ENCODE peak calls at places on chromosomes 13 and 19, in six cellular contexts. One of them, this sample, is unnamed.

GRCh38 chr13:82506805-82507404 is 1375.4 kb downstream of the SLITRK1 start:
- DNase-seq in fibroblast of villous mesenchyme: no peak
- DNase-seq in sigmoid colon: no peak
- DNase-seq in astrocyte: no peak
- DNase-seq in AG10803: no peak
- DNase-seq in RWPE2: no peak
- DNase-seq in this sample: no peak

GRCh38 chr13:35984776-35985453 is 146.3 kb downstream of the DCLK1 start:
- DNase-seq in RWPE2: no peak
- DNase-seq in AG10803: no peak
- DNase-seq in fibroblast of villous mesenchyme: no peak
- DNase-seq in astrocyte: no peak
- DNase-seq in sigmoid colon: no peak
- DNase-seq in this sample: no peak

GRCh38 chr13:50847501-50847900 is 4.0 kb upstream of the DLEU7 start:
- DNase-seq in fibroblast of villous mesenchyme: no peak
- DNase-seq in RWPE2: no peak
- DNase-seq in AG10803: no peak
- DNase-seq in sigmoid colon: no peak
- DNase-seq in astrocyte: no peak
- DNase-seq in this sample: no peak

GRCh38 chr19:1812426-1813196 is 535 bp upstream of the ATP8B3 start:
- DNase-seq in astrocyte: peak
- DNase-seq in RWPE2: peak
- DNase-seq in sigmoid colon: peak
- DNase-seq in fibroblast of villous mesenchyme: peak
- DNase-seq in AG10803: peak
- DNase-seq in this sample: peak

GRCh38 chr19:14432817-14433453 is at the start of gene PKN1:
- DNase-seq in RWPE2: no peak
- DNase-seq in astrocyte: no peak
- DNase-seq in fibroblast of villous mesenchyme: peak
- DNase-seq in AG10803: peak
- DNase-seq in sigmoid colon: no peak
- DNase-seq in this sample: peak

GRCh38 chr13:73835138-73835721 is 299.0 kb downstream of the KLF12 start:
- DNase-seq in RWPE2: no peak
- DNase-seq in fibroblast of villous mesenchyme: peak
- DNase-seq in astrocyte: peak
- DNase-seq in AG10803: peak
- DNase-seq in sigmoid colon: no peak
- DNase-seq in this sample: peak

GRCh38 chr19:32289566-32290210 is 55.7 kb upstream of the ZNF507 start:
- DNase-seq in fibroblast of villous mesenchyme: no peak
- DNase-seq in RWPE2: no peak
- DNase-seq in astrocyte: no peak
- DNase-seq in sigmoid colon: no peak
- DNase-seq in AG10803: no peak
- DNase-seq in this sample: no peak

GRCh38 chr13:34155931-34156607 is 338.1 kb downstream of the RFC3 start:
- DNase-seq in RWPE2: no peak
- DNase-seq in fibroblast of villous mesenchyme: peak
- DNase-seq in AG10803: peak
- DNase-seq in sigmoid colon: no peak
- DNase-seq in astrocyte: peak
- DNase-seq in this sample: peak

GRCh38 chr19:15402411-15403150 is 16.2 kb downstream of the AKAP8L start:
- DNase-seq in fibroblast of villous mesenchyme: no peak
- DNase-seq in astrocyte: no peak
- DNase-seq in RWPE2: no peak
- DNase-seq in AG10803: no peak
- DNase-seq in sigmoid colon: peak
- DNase-seq in this sample: no peak

GRCh38 chr19:10431943-10432735 is 11.8 kb downstream of the PDE4A start:
- DNase-seq in astrocyte: no peak
- DNase-seq in sigmoid colon: peak
- DNase-seq in fibroblast of villous mesenchyme: peak
- DNase-seq in AG10803: peak
- DNase-seq in RWPE2: no peak
- DNase-seq in this sample: peak

GRCh38 chr19:867301-867793 is 7.9 kb downstream of the CFD start:
- DNase-seq in RWPE2: no peak
- DNase-seq in sigmoid colon: no peak
- DNase-seq in AG10803: no peak
- DNase-seq in fibroblast of villous mesenchyme: no peak
- DNase-seq in astrocyte: no peak
- DNase-seq in this sample: no peak

GRCh38 chr13:23445794-23446193 is 12.3 kb upstream of the SACS start:
- DNase-seq in fibroblast of villous mesenchyme: no peak
- DNase-seq in AG10803: no peak
- DNase-seq in astrocyte: no peak
- DNase-seq in sigmoid colon: no peak
- DNase-seq in RWPE2: no peak
- DNase-seq in this sample: no peak

GRCh38 chr19:57434386-57435061 is 601 bp upstream of the ZNF749 start:
- DNase-seq in AG10803: peak
- DNase-seq in astrocyte: no peak
- DNase-seq in sigmoid colon: no peak
- DNase-seq in RWPE2: no peak
- DNase-seq in fibroblast of villous mesenchyme: no peak
- DNase-seq in this sample: peak

GRCh38 chr19:2235396-2236284 is 489 bp downstream of the PLEKHJ1 start:
- DNase-seq in sigmoid colon: no peak
- DNase-seq in AG10803: no peak
- DNase-seq in fibroblast of villous mesenchyme: no peak
- DNase-seq in RWPE2: no peak
- DNase-seq in astrocyte: no peak
- DNase-seq in this sample: no peak

GRCh38 chr13:68066879-68067513 is 836.9 kb upstream of the PCDH9 start:
- DNase-seq in astrocyte: no peak
- DNase-seq in fibroblast of villous mesenchyme: no peak
- DNase-seq in sigmoid colon: no peak
- DNase-seq in AG10803: no peak
- DNase-seq in RWPE2: no peak
- DNase-seq in this sample: no peak

GRCh38 chr19:41998246-41999020 is 4.4 kb upstream of the ATP1A3 start:
- DNase-seq in astrocyte: no peak
- DNase-seq in AG10803: peak
- DNase-seq in sigmoid colon: no peak
- DNase-seq in fibroblast of villous mesenchyme: peak
- DNase-seq in RWPE2: no peak
- DNase-seq in this sample: peak

GRCh38 chr19:8965887-8966286 is 44.3 kb downstream of the MUC16 start:
- DNase-seq in sigmoid colon: no peak
- DNase-seq in fibroblast of villous mesenchyme: no peak
- DNase-seq in astrocyte: no peak
- DNase-seq in RWPE2: no peak
- DNase-seq in AG10803: no peak
- DNase-seq in this sample: no peak

GRCh38 chr13:50428183-50428877 is 413.1 kb downstream of the KCNRG start:
- DNase-seq in fibroblast of villous mesenchyme: no peak
- DNase-seq in AG10803: no peak
- DNase-seq in RWPE2: no peak
- DNase-seq in astrocyte: no peak
- DNase-seq in sigmoid colon: no peak
- DNase-seq in this sample: no peak

GRCh38 chr19:54654447-54655321 is 8.1 kb upstream of the LILRB4 start:
- DNase-seq in RWPE2: no peak
- DNase-seq in sigmoid colon: no peak
- DNase-seq in astrocyte: no peak
- DNase-seq in AG10803: no peak
- DNase-seq in fibroblast of villous mesenchyme: no peak
- DNase-seq in this sample: no peak

GRCh38 chr19:29329460-29330134 is 116.6 kb upstream of the UQCRFS1 start:
- DNase-seq in RWPE2: no peak
- DNase-seq in fibroblast of villous mesenchyme: no peak
- DNase-seq in astrocyte: no peak
- DNase-seq in sigmoid colon: no peak
- DNase-seq in AG10803: peak
- DNase-seq in this sample: no peak

GRCh38 chr13:40193290-40194203 is 472.9 kb downstream of the FOXO1 start:
- DNase-seq in fibroblast of villous mesenchyme: no peak
- DNase-seq in AG10803: peak
- DNase-seq in sigmoid colon: peak
- DNase-seq in RWPE2: no peak
- DNase-seq in astrocyte: peak
- DNase-seq in this sample: no peak

GRCh38 chr19:54790711-54791110 is 12.7 kb upstream of the KIR2DL4 start:
- DNase-seq in AG10803: no peak
- DNase-seq in fibroblast of villous mesenchyme: no peak
- DNase-seq in RWPE2: no peak
- DNase-seq in sigmoid colon: peak
- DNase-seq in astrocyte: no peak
- DNase-seq in this sample: no peak

GRCh38 chr13:85486663-85487062 is 312.6 kb downstream of the SLITRK6 start:
- DNase-seq in sigmoid colon: no peak
- DNase-seq in fibroblast of villous mesenchyme: no peak
- DNase-seq in RWPE2: no peak
- DNase-seq in astrocyte: no peak
- DNase-seq in AG10803: no peak
- DNase-seq in this sample: no peak

GRCh38 chr19:39917561-39918182 is 16.8 kb downstream of the FCGBP start:
- DNase-seq in astrocyte: no peak
- DNase-seq in AG10803: no peak
- DNase-seq in sigmoid colon: no peak
- DNase-seq in fibroblast of villous mesenchyme: no peak
- DNase-seq in RWPE2: no peak
- DNase-seq in this sample: no peak

GRCh38 chr19:33781996-33782395 is 14.7 kb upstream of the KCTD15 start:
- DNase-seq in sigmoid colon: no peak
- DNase-seq in AG10803: no peak
- DNase-seq in RWPE2: no peak
- DNase-seq in astrocyte: peak
- DNase-seq in fibroblast of villous mesenchyme: no peak
- DNase-seq in this sample: peak

DNA sequence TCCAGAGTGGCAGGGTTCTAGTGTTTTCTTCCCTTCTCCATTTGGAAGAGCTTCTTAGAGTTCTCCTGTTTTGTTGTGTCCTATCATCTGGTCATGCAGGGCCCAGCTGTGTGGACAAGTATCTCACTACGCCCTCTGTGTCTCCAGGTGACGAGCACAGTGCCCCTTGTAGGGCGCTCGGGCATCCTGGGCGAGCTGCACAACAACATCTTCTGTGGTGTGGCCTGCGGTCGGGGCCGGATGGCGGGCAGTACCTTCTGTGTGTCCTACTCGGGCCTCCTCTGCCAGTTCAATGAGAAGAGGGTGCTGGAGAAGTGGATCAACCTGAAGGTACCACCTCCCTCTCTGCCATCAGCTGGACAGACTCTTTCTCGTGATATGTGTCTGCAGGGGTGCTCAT is 13.0 kb downstream of the WDR62 start:
- DNase-seq in RWPE2: no peak
- DNase-seq in fibroblast of villous mesenchyme: no peak
- DNase-seq in sigmoid colon: no peak
- DNase-seq in astrocyte: no peak
- DNase-seq in AG10803: no peak
- DNase-seq in this sample: no peak
- TF ChIP-seq CTCF in RWPE2: no peak
- TF ChIP-seq CTCF in fibroblast of villous mesenchyme: no peak
- TF ChIP-seq CTCF in sigmoid colon: no peak
- TF ChIP-seq CTCF in astrocyte: no peak
- TF ChIP-seq CTCF in AG10803: no peak
- TF ChIP-seq CTCF in this sample: no peak

GRCh38 chr19:20247016-20247683 is 80.1 kb downstream of the ZNF486 start:
- DNase-seq in RWPE2: no peak
- DNase-seq in fibroblast of villous mesenchyme: peak
- DNase-seq in astrocyte: peak
- DNase-seq in AG10803: peak
- DNase-seq in sigmoid colon: no peak
- DNase-seq in this sample: peak

GRCh38 chr19:20245309-20245708 is 78.3 kb downstream of the ZNF486 start:
- DNase-seq in RWPE2: no peak
- DNase-seq in astrocyte: no peak
- DNase-seq in AG10803: no peak
- DNase-seq in sigmoid colon: no peak
- DNase-seq in fibroblast of villous mesenchyme: no peak
- DNase-seq in this sample: no peak

GRCh38 chr19:20243629-20244028 is 76.6 kb downstream of the ZNF486 start:
- DNase-seq in astrocyte: no peak
- DNase-seq in RWPE2: no peak
- DNase-seq in fibroblast of villous mesenchyme: no peak
- DNase-seq in AG10803: no peak
- DNase-seq in sigmoid colon: no peak
- DNase-seq in this sample: no peak

GRCh38 chr19:20244356-20244755 is 77.3 kb downstream of the ZNF486 start:
- DNase-seq in astrocyte: no peak
- DNase-seq in RWPE2: no peak
- DNase-seq in AG10803: no peak
- DNase-seq in fibroblast of villous mesenchyme: no peak
- DNase-seq in sigmoid colon: no peak
- DNase-seq in this sample: no peak
- H3K4me3 ChIP-seq in astrocyte: no peak
- H3K4me3 ChIP-seq in RWPE2: no peak
- H3K4me3 ChIP-seq in AG10803: no peak
- H3K4me3 ChIP-seq in fibroblast of villous mesenchyme: no peak
- H3K4me3 ChIP-seq in sigmoid colon: no peak
- H3K4me3 ChIP-seq in this sample: no peak

GRCh38 chr13:106534844-106535551 is 464 bp downstream of the EFNB2 start:
- DNase-seq in AG10803: peak
- DNase-seq in astrocyte: peak
- DNase-seq in sigmoid colon: peak
- DNase-seq in fibroblast of villous mesenchyme: peak
- DNase-seq in RWPE2: no peak
- DNase-seq in this sample: peak

GRCh38 chr13:106532111-106532929 is 3.1 kb downstream of the EFNB2 start:
- DNase-seq in RWPE2: no peak
- DNase-seq in AG10803: no peak
- DNase-seq in fibroblast of villous mesenchyme: peak
- DNase-seq in sigmoid colon: no peak
- DNase-seq in astrocyte: peak
- DNase-seq in this sample: peak

GRCh38 chr13:106530907-106531520 is 4.4 kb downstream of the EFNB2 start:
- DNase-seq in AG10803: no peak
- DNase-seq in astrocyte: no peak
- DNase-seq in sigmoid colon: no peak
- DNase-seq in fibroblast of villous mesenchyme: no peak
- DNase-seq in RWPE2: no peak
- DNase-seq in this sample: no peak

GRCh38 chr13:106533940-106534843 is 1.3 kb downstream of the EFNB2 start:
- DNase-seq in sigmoid colon: peak
- DNase-seq in astrocyte: peak
- DNase-seq in fibroblast of villous mesenchyme: peak
- DNase-seq in RWPE2: no peak
- DNase-seq in AG10803: peak
- DNase-seq in this sample: peak

GRCh38 chr13:106533101-106533939 is 2.1 kb downstream of the EFNB2 start:
- DNase-seq in astrocyte: peak
- DNase-seq in RWPE2: peak
- DNase-seq in AG10803: peak
- DNase-seq in fibroblast of villous mesenchyme: peak
- DNase-seq in sigmoid colon: peak
- DNase-seq in this sample: peak
- TF ChIP-seq CTCF in astrocyte: peak
- TF ChIP-seq CTCF in RWPE2: peak
- TF ChIP-seq CTCF in AG10803: peak
- TF ChIP-seq CTCF in fibroblast of villous mesenchyme: peak
- TF ChIP-seq CTCF in sigmoid colon: no peak
- TF ChIP-seq CTCF in this sample: peak

GRCh38 chr19:35712529-35712909 is 5.3 kb upstream of the KMT2B start:
- DNase-seq in sigmoid colon: no peak
- DNase-seq in AG10803: no peak
- DNase-seq in astrocyte: no peak
- DNase-seq in fibroblast of villous mesenchyme: no peak
- DNase-seq in RWPE2: no peak
- DNase-seq in this sample: no peak
- H3K4me3 ChIP-seq in sigmoid colon: no peak
- H3K4me3 ChIP-seq in AG10803: no peak
- H3K4me3 ChIP-seq in astrocyte: no peak
- H3K4me3 ChIP-seq in fibroblast of villous mesenchyme: no peak
- H3K4me3 ChIP-seq in RWPE2: no peak
- H3K4me3 ChIP-seq in this sample: no peak

This sample was measured in cardiac fibroblast.